ENCODE peak calls at places on chromosomes 3 and 15, in four cellular contexts. E is HCT116, P is neural crest cell, B is glutamatergic neuron. Q is an unnamed sample.

GRCh38 chr3:50610181-50610971 is 1.2 kb downstream of the CISH start:
- DNase-seq in B (no peak), P (no peak), E (no peak), Q (no peak)

GRCh38 chr3:85726241-85726640 is 767.5 kb downstream of the CADM2 start:
- DNase-seq in E (no peak), P (no peak), B (no peak), Q (no peak)

GRCh38 chr3:195839260-195840010 is 27.7 kb upstream of the MUC4 start:
- DNase-seq in P (no peak), B (no peak), E (no peak), Q (no peak)

GRCh38 chr15:42032376-42033213 is 11.8 kb upstream of the PLA2G4E start:
- DNase-seq in B (no peak), P (no peak), E (no peak), Q (no peak)

GRCh38 chr15:38531509-38531908 is 33.1 kb downstream of the RASGRP1 start:
- DNase-seq in B (no peak), P (no peak), E (no peak), Q (peak; percentile 32)

GRCh38 chr3:194632983-194633348 is 253 bp downstream of the TMEM44 start:
- DNase-seq in E (no peak), P (peak; percentile 49), B (no peak), Q (no peak)

GRCh38 chr3:197463279-197463678 is 92.5 kb downstream of the BDH1 start:
- DNase-seq in E (no peak), B (no peak), P (no peak), Q (no peak)

GRCh38 chr3:62600033-62600432 is 226.7 kb upstream of the FEZF2 start:
- DNase-seq in E (no peak), P (no peak), B (peak; percentile 26), Q (no peak)

GRCh38 chr3:87422333-87422732 is 145.9 kb upstream of the POU1F1 start:
- DNase-seq in P (no peak), E (no peak), B (no peak), Q (no peak)

GRCh38 chr3:71397046-71397445 is 186.5 kb downstream of the FOXP1 start:
- DNase-seq in B (peak; percentile 26), E (peak; percentile 4), P (peak; percentile 23), Q (no peak)

GRCh38 chr3:46909535-46910161 is 32.1 kb downstream of the PTH1R start:
- DNase-seq in E (peak; percentile 51), P (peak; percentile 88), B (peak; percentile 93), Q (peak; percentile 50)
- TF ChIP-seq CTCF in E (peak; percentile 84), P (peak; percentile 88), B (peak; percentile 84), Q (peak; percentile 93)

DNA sequence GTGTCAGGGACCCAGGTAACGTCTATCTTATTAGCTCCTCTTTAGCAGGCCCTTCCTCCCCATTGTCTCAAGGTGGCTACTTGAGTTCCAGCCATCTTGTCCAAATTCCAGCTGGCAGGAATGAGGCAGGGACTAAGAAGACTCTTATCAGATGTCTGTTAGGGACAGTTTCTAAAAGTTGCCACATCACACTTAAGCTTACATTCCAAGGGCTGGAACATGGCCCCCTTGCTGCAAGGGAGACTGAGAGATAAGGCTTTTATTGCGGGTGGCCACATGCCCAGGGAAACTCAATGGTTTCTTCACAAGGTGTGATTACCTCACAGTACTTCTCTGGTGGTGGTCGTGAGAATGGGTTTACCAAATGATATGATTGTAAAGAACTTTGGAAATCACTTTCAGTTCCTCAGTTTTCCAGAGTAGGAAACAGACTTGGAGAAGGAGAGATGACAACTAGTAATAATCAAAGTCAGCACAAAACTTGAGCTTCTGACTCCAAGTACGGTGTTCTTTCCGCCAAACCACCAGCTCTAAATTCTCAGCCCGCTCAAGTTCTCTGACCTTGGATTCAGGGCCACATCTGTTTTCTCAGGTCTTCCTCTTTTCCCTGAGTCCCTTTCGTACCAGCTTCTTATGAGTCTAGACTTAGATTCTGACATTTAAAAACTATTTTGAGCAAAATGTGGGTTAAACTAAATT is 14.2 kb downstream of the PDIA5 start:
- DNase-seq in P (no peak), B (no peak), E (no peak), Q (no peak)
- TF ChIP-seq CTCF in P (no peak), B (no peak), E (no peak), Q (no peak)

GRCh38 chr3:15974647-15975046 is 176.9 kb upstream of the ANKRD28 start:
- DNase-seq in B (no peak), E (no peak), P (no peak), Q (no peak)
- TF ChIP-seq CTCF in B (peak; percentile 29), E (peak; percentile 55), P (peak; percentile 24), Q (peak; percentile 24)

DNA sequence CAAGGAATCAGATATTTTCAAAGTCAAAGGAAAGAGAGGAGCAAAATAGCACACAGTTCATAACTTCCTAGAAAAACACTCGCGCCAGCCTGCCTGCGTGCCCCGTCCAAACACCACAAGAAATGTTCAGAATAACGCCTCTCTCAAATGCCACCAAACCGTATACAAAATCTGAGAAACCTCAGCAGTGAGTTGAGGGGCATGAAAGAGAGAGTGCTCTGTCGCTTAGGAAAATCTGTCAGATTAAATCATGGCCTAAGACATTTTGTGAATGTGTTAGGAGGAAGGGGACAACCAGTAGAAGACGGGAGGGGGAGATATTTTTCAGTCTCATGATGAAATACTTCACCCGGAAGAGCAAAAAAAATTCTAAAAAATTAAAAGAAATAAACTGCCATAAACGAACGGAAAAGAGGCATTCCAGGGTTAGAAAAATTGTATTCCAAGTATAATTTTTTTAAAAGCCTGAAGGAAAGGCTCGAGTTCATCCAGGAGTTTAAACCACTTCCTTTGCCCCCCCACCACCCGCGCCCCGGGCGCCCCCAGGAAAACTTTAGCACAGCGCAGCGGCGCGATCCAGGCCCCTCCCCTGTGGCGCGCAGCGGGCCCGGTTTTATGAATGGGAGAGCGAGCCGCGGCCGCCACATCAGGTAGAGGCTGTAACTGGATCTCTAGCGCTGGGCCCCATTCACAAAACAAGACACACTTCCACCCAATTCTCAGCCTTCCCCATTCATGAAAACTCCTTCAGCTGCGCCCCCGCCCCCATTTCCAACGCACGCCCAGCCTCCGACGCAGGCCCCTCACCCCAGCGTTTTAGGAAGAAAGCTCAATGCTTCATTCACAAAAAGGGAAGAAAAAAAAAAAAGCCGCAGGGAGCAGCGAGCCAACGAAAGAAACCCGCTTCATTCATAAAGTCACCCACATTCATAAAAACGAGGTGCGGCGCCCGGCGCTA is 1.5 kb downstream of the ETV5 start:
- DNase-seq in B (peak; percentile 86), E (peak; percentile 34), P (peak; percentile 63), Q (no peak)
- TF ChIP-seq CTCF in B (no peak), E (no peak), P (no peak), Q (no peak)

GRCh38 chr3:187150599-187150998 is 11.3 kb upstream of the RPL39L start:
- DNase-seq in E (no peak), B (peak; percentile 52), P (peak; percentile 23), Q (no peak)
- TF ChIP-seq CTCF in E (peak; percentile 42), B (no peak), P (peak; percentile 50), Q (no peak)

DNA sequence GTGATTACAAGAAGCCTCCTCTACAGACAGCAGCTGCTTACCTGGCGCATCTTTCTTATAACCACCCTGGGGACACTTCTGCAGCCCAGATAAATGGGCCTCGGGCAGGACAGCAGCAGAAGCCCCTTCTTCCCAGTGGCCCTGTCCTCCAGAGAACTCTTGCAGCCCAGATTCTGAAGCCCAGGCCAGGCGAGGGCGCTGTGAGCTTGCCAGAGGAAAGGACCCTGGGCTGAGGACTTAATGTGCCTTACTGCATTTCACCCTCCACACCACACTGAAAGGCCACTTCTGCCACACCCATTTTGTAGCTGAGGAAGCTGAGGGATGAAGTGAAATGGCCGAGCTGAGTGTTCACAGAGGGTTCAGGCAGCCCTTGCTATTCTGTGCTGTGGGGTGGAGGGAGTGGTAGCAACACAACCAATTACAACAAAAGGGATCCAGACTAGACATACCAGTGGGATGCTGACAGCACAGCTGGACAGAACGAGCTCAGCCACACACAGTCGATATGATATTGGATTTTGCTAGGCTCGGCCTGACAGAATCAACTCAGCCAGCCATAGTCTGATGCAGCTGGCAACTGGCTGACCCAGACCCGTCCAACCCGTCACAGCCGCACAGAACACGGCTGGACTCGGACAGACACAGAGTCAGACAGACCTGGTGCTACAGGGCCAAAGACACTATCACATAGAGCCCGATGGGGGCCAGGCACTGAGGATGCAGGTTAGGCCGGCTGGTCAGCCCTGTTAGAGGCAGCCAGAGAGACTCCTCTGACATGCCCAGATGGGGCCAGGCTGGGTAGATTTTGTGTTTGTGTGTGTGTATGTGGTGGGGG is 7.3 kb downstream of the ACOX2 start:
- DNase-seq in B (peak; percentile 86), E (peak; percentile 27), P (peak; percentile 36), Q (no peak)
- TF ChIP-seq CTCF in B (no peak), E (peak; percentile 73), P (peak; percentile 52), Q (peak; percentile 47)

GRCh38 chr15:86624261-86625036 is 544.8 kb downstream of the AGBL1 start:
- DNase-seq in P (peak; percentile 14), E (no peak), B (peak; percentile 26), Q (peak; percentile 33)
- TF ChIP-seq CTCF in P (peak; percentile 61), E (peak; percentile 7), B (peak; percentile 9), Q (peak; percentile 43)

GRCh38 chr3:170387952-170388351 is 30.4 kb downstream of the SKIL start:
- DNase-seq in P (no peak), B (no peak), E (no peak), Q (no peak)
- TF ChIP-seq CTCF in P (peak; percentile 41), B (no peak), E (peak; percentile 22), Q (no peak)

GRCh38 chr3:77042892-77043291 is 3.0 kb downstream of the ROBO2 start:
- DNase-seq in P (no peak), B (no peak), E (no peak), Q (no peak)
- TF ChIP-seq CTCF in P (peak; percentile 45), B (no peak), E (no peak), Q (peak; percentile 45)

GRCh38 chr3:65328148-65328547 is 640.3 kb upstream of the ADAMTS9 start:
- DNase-seq in B (no peak), E (no peak), P (no peak), Q (no peak)

GRCh38 chr3:65326574-65326973 is 638.8 kb upstream of the ADAMTS9 start:
- DNase-seq in P (no peak), B (no peak), E (no peak), Q (no peak)

GRCh38 chr3:65318231-65318630 is 630.4 kb upstream of the ADAMTS9 start:
- DNase-seq in B (no peak), E (no peak), P (no peak), Q (no peak)

DNA sequence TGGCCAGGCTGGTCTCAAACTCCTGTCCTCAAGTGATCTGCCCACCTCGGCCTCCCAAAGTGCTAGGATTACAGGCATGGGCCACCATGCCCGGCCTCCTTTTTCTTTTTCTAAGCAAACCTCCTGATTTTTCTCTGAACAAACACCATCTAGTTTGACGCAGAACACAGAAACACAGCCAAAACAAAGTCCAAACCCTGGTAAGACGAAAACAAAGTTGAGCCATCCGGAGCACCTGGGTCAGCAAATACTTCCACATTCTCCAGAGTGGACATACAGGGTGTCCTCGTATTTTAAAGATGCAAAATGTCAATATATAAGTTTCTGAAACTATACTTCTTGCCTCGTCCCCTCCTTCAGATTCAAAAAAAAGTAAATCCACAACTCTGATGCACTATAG is 635.1 kb upstream of the ADAMTS9 start:
- DNase-seq in B (no peak), E (no peak), P (no peak), Q (no peak)
- TF ChIP-seq CTCF in B (no peak), E (no peak), P (no peak), Q (no peak)

Q was measured in AG09309.